ENCODE peak calls at places on chromosomes 16 and 17, in five cellular contexts. One of them, this sample, is unnamed. For H3K27me3, the result is how much of the 10 kb centered on the place peaks cover.

GRCh38 chr17:27257031-27257357 is 36.9 kb upstream of the WSB1 start:
- DNase-seq in heart right ventricle: no peak
- DNase-seq in fibroblast of lung: no peak
- DNase-seq in HCT116: no peak
- DNase-seq in heart left ventricle: no peak
- DNase-seq in this sample: no peak

GRCh38 chr17:50100921-50101345 is 5.8 kb downstream of the PDK2 start:
- DNase-seq in heart right ventricle: no peak
- DNase-seq in heart left ventricle: no peak
- DNase-seq in fibroblast of lung: no peak
- DNase-seq in HCT116: no peak
- DNase-seq in this sample: no peak

GRCh38 chr17:46991618-46992017 is 12.6 kb upstream of the RPRML start:
- DNase-seq in heart right ventricle: no peak
- DNase-seq in fibroblast of lung: no peak
- DNase-seq in HCT116: no peak
- DNase-seq in heart left ventricle: no peak
- DNase-seq in this sample: no peak

GRCh38 chr16:22625948-22626347 is 115.3 kb downstream of the NPIPB5 start:
- DNase-seq in HCT116: no peak
- DNase-seq in heart right ventricle: no peak
- DNase-seq in heart left ventricle: no peak
- DNase-seq in fibroblast of lung: no peak
- DNase-seq in this sample: no peak

GRCh38 chr16:81415757-81416156 is 28.9 kb upstream of the CMIP start:
- DNase-seq in HCT116: no peak
- DNase-seq in fibroblast of lung: no peak
- DNase-seq in heart left ventricle: no peak
- DNase-seq in heart right ventricle: no peak
- DNase-seq in this sample: no peak

GRCh38 chr17:65191805-65192740 is 54.9 kb downstream of the RGS9 start:
- DNase-seq in fibroblast of lung: peak
- DNase-seq in heart right ventricle: no peak
- DNase-seq in heart left ventricle: no peak
- DNase-seq in HCT116: peak
- DNase-seq in this sample: no peak

GRCh38 chr17:71460943-71461342 is 659.9 kb upstream of the SOX9 start:
- DNase-seq in fibroblast of lung: peak
- DNase-seq in heart right ventricle: no peak
- DNase-seq in HCT116: peak
- DNase-seq in heart left ventricle: no peak
- DNase-seq in this sample: no peak

GRCh38 chr17:30091771-30092170 is 24.8 kb upstream of the NSRP1 start:
- DNase-seq in heart left ventricle: no peak
- DNase-seq in fibroblast of lung: peak
- DNase-seq in HCT116: peak
- DNase-seq in heart right ventricle: no peak
- DNase-seq in this sample: peak

GRCh38 chr16:84144301-84144858 is 597 bp downstream of the HSDL1 start:
- DNase-seq in HCT116: no peak
- DNase-seq in fibroblast of lung: peak
- DNase-seq in heart right ventricle: peak
- DNase-seq in heart left ventricle: peak
- DNase-seq in this sample: no peak

GRCh38 chr16:79792952-79793351 is 192.4 kb upstream of the MAF start:
- DNase-seq in fibroblast of lung: peak
- DNase-seq in heart left ventricle: no peak
- DNase-seq in heart right ventricle: no peak
- DNase-seq in HCT116: no peak
- DNase-seq in this sample: no peak

GRCh38 chr17:18025596-18026407 is 13.2 kb downstream of the ATPAF2 start:
- DNase-seq in fibroblast of lung: no peak
- DNase-seq in heart right ventricle: no peak
- DNase-seq in heart left ventricle: no peak
- DNase-seq in HCT116: no peak
- DNase-seq in this sample: no peak

GRCh38 chr17:50117202-50118040 is 12.5 kb downstream of the SAMD14 start:
- DNase-seq in heart left ventricle: peak
- DNase-seq in HCT116: peak
- DNase-seq in heart right ventricle: peak
- DNase-seq in fibroblast of lung: peak
- DNase-seq in this sample: no peak

GRCh38 chr16:19001788-19002187 is 18.1 kb downstream of the TMC7 start:
- DNase-seq in heart right ventricle: no peak
- DNase-seq in HCT116: no peak
- DNase-seq in heart left ventricle: no peak
- DNase-seq in fibroblast of lung: peak
- DNase-seq in this sample: no peak

GRCh38 chr16:89729863-89730574 is 8.7 kb downstream of the ZNF276 start:
- DNase-seq in fibroblast of lung: no peak
- DNase-seq in heart right ventricle: no peak
- DNase-seq in heart left ventricle: no peak
- DNase-seq in HCT116: no peak
- DNase-seq in this sample: no peak

GRCh38 chr16:14106457-14106856 is 35.3 kb downstream of the MRTFB start:
- DNase-seq in HCT116: no peak
- DNase-seq in heart right ventricle: no peak
- DNase-seq in heart left ventricle: no peak
- DNase-seq in fibroblast of lung: peak
- DNase-seq in this sample: no peak

GRCh38 chr16:30078744-30079143 is 3.0 kb downstream of the PPP4C start:
- DNase-seq in heart left ventricle: no peak
- DNase-seq in HCT116: no peak
- DNase-seq in heart right ventricle: no peak
- DNase-seq in fibroblast of lung: no peak
- DNase-seq in this sample: no peak

DNA sequence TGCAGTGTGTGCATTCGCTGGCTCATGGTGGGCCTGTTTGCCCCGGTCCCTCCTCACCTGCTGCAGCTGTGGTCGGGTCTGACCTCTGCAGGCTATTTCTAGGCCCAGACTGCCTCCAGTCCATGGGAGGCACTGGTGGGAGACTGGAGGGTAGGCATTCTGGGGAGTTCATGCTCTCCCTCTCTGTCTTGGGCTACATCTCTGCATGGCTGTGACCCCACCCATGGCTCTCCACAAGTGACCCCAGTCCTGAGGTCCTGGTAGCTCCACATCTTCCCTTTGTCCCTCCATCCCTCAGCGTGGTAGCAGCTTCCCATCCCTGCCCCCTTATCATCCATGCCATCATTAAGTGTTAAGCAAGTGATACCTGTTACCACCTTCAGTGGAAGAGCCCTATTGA is 107.8 kb upstream of the SEC14L1 start:
- DNase-seq in HCT116: no peak
- DNase-seq in heart right ventricle: no peak
- DNase-seq in fibroblast of lung: no peak
- DNase-seq in heart left ventricle: no peak
- DNase-seq in this sample: no peak
- H3K27me3 ChIP-seq in HCT116: under half
- H3K27me3 ChIP-seq in heart right ventricle: under half
- H3K27me3 ChIP-seq in fibroblast of lung: under half
- H3K27me3 ChIP-seq in heart left ventricle: under half
- H3K27me3 ChIP-seq in this sample: under half

DNA sequence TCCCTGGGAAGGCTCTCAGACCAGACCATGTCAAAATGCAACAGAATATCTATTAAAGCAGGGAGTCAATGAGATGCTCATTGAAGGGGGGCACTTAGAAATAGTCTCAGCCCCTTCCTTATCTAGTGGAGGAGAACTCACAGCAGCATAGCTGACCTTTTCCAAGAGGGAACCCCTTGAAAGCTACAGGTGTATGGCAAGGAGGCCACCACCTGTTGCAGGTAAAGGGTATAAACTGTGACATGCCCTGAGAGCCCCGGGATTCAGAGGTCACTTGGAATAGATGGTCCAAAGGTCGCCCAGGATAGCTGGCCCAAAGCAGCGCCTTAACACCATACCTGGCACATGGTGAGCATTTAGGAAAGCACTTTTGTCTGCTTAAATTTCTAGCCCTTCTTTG is 120.2 kb upstream of the RPL38 start:
- DNase-seq in fibroblast of lung: no peak
- DNase-seq in heart right ventricle: no peak
- DNase-seq in heart left ventricle: no peak
- DNase-seq in HCT116: no peak
- DNase-seq in this sample: no peak
- H3K27me3 ChIP-seq in fibroblast of lung: under half
- H3K27me3 ChIP-seq in heart right ventricle: under half
- H3K27me3 ChIP-seq in heart left ventricle: under half
- H3K27me3 ChIP-seq in HCT116: under half
- H3K27me3 ChIP-seq in this sample: under half

GRCh38 chr16:31569360-31569717 is 41.6 kb downstream of the AHSP start:
- DNase-seq in heart right ventricle: no peak
- DNase-seq in fibroblast of lung: no peak
- DNase-seq in HCT116: no peak
- DNase-seq in heart left ventricle: no peak
- DNase-seq in this sample: no peak
- H3K27me3 ChIP-seq in heart right ventricle: under half
- H3K27me3 ChIP-seq in fibroblast of lung: under half
- H3K27me3 ChIP-seq in HCT116: under half
- H3K27me3 ChIP-seq in heart left ventricle: under half
- H3K27me3 ChIP-seq in this sample: under half

GRCh38 chr17:79777166-79777843 is 643 bp upstream of the CBX2 start:
- DNase-seq in heart right ventricle: peak
- DNase-seq in heart left ventricle: peak
- DNase-seq in HCT116: peak
- DNase-seq in fibroblast of lung: peak
- DNase-seq in this sample: peak

GRCh38 chr17:79775635-79776034 is 2.3 kb upstream of the CBX2 start:
- DNase-seq in fibroblast of lung: no peak
- DNase-seq in HCT116: no peak
- DNase-seq in heart right ventricle: no peak
- DNase-seq in heart left ventricle: no peak
- DNase-seq in this sample: no peak

GRCh38 chr17:79776378-79777165 is 1.4 kb upstream of the CBX2 start:
- DNase-seq in heart left ventricle: no peak
- DNase-seq in fibroblast of lung: no peak
- DNase-seq in HCT116: no peak
- DNase-seq in heart right ventricle: no peak
- DNase-seq in this sample: no peak

GRCh38 chr17:79771276-79771675 is 6.7 kb upstream of the CBX2 start:
- DNase-seq in heart left ventricle: no peak
- DNase-seq in heart right ventricle: no peak
- DNase-seq in fibroblast of lung: no peak
- DNase-seq in HCT116: no peak
- DNase-seq in this sample: no peak

DNA sequence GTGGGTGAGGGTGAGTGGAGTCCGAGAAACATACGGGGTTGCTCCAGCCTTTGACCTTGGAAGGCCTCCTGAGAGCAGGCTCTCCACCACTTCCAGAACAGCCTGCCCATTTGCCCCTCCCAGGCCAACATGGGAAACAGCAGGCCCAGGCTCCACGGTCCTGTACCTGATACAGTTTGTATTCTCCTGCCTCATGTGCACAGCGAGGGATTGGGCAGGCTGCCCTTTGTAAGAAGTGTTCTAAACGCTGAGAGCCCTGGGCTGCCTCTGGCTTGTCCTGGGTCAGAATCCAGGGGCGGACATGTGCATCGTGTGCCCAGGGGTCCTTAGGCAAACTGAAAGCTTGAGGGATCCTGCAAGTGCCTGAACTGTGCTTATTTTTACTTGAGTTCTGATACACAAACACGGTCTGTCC is 3.4 kb upstream of the CBX2 start:
- DNase-seq in fibroblast of lung: no peak
- DNase-seq in HCT116: no peak
- DNase-seq in heart left ventricle: no peak
- DNase-seq in heart right ventricle: no peak
- DNase-seq in this sample: no peak
- H3K27me3 ChIP-seq in fibroblast of lung: under half
- H3K27me3 ChIP-seq in HCT116: under half
- H3K27me3 ChIP-seq in heart left ventricle: under half
- H3K27me3 ChIP-seq in heart right ventricle: half or more
- H3K27me3 ChIP-seq in this sample: half or more